ENCODE peak calls at places on chromosomes 16 and 17, in seven cellular contexts. One of them, this sample, is unnamed.

GRCh38 chr16:56355221-56355620 is 70.1 kb downstream of the AMFR start:
- DNase-seq in NCI-H2171 treated with DMSO at 0.1 percent for 48 hours: no peak
- DNase-seq in NCI-H345: no peak
- DNase-seq in stimulated activated CD4-positive, alpha-beta T cell treated with anti-CD3 and anti-CD28 coated beads, Interleukin-4, amount 100 ng/mL, for 48 hours: no peak
- DNase-seq in ureter: no peak
- DNase-seq in H9: no peak
- DNase-seq in esophagus squamous epithelium: no peak
- DNase-seq in this sample: no peak

GRCh38 chr17:81329927-81330883 is 35.1 kb upstream of the SLC38A10 start:
- DNase-seq in stimulated activated CD4-positive, alpha-beta T cell treated with anti-CD3 and anti-CD28 coated beads, Interleukin-4, amount 100 ng/mL, for 48 hours: no peak
- DNase-seq in ureter: no peak
- DNase-seq in NCI-H2171 treated with DMSO at 0.1 percent for 48 hours: no peak
- DNase-seq in NCI-H345: no peak
- DNase-seq in esophagus squamous epithelium: no peak
- DNase-seq in H9: peak
- DNase-seq in this sample: no peak

GRCh38 chr17:44308320-44308818 is at the start of gene RUNDC3A:
- DNase-seq in NCI-H345: peak
- DNase-seq in NCI-H2171 treated with DMSO at 0.1 percent for 48 hours: peak
- DNase-seq in H9: peak
- DNase-seq in ureter: peak
- DNase-seq in stimulated activated CD4-positive, alpha-beta T cell treated with anti-CD3 and anti-CD28 coated beads, Interleukin-4, amount 100 ng/mL, for 48 hours: peak
- DNase-seq in esophagus squamous epithelium: no peak
- DNase-seq in this sample: peak

GRCh38 chr16:82882982-82883863 is 256.5 kb downstream of the CDH13 start:
- DNase-seq in H9: no peak
- DNase-seq in stimulated activated CD4-positive, alpha-beta T cell treated with anti-CD3 and anti-CD28 coated beads, Interleukin-4, amount 100 ng/mL, for 48 hours: no peak
- DNase-seq in esophagus squamous epithelium: no peak
- DNase-seq in ureter: no peak
- DNase-seq in NCI-H2171 treated with DMSO at 0.1 percent for 48 hours: no peak
- DNase-seq in NCI-H345: no peak
- DNase-seq in this sample: peak

GRCh38 chr17:40903129-40903847 is 18.2 kb upstream of the KRT20 start:
- DNase-seq in NCI-H2171 treated with DMSO at 0.1 percent for 48 hours: no peak
- DNase-seq in esophagus squamous epithelium: no peak
- DNase-seq in stimulated activated CD4-positive, alpha-beta T cell treated with anti-CD3 and anti-CD28 coated beads, Interleukin-4, amount 100 ng/mL, for 48 hours: no peak
- DNase-seq in NCI-H345: peak
- DNase-seq in ureter: no peak
- DNase-seq in H9: no peak
- DNase-seq in this sample: peak

GRCh38 chr16:10033561-10033960 is 148.7 kb downstream of the GRIN2A start:
- DNase-seq in esophagus squamous epithelium: no peak
- DNase-seq in NCI-H345: no peak
- DNase-seq in H9: no peak
- DNase-seq in stimulated activated CD4-positive, alpha-beta T cell treated with anti-CD3 and anti-CD28 coated beads, Interleukin-4, amount 100 ng/mL, for 48 hours: no peak
- DNase-seq in ureter: no peak
- DNase-seq in NCI-H2171 treated with DMSO at 0.1 percent for 48 hours: no peak
- DNase-seq in this sample: no peak

GRCh38 chr17:39563476-39563875 is 44.2 kb downstream of the NEUROD2 start:
- DNase-seq in ureter: no peak
- DNase-seq in stimulated activated CD4-positive, alpha-beta T cell treated with anti-CD3 and anti-CD28 coated beads, Interleukin-4, amount 100 ng/mL, for 48 hours: no peak
- DNase-seq in esophagus squamous epithelium: no peak
- DNase-seq in NCI-H345: no peak
- DNase-seq in NCI-H2171 treated with DMSO at 0.1 percent for 48 hours: peak
- DNase-seq in H9: peak
- DNase-seq in this sample: no peak

GRCh38 chr17:50029185-50029584 is 26.7 kb upstream of the ITGA3 start:
- DNase-seq in ureter: no peak
- DNase-seq in NCI-H345: no peak
- DNase-seq in NCI-H2171 treated with DMSO at 0.1 percent for 48 hours: no peak
- DNase-seq in esophagus squamous epithelium: no peak
- DNase-seq in H9: no peak
- DNase-seq in stimulated activated CD4-positive, alpha-beta T cell treated with anti-CD3 and anti-CD28 coated beads, Interleukin-4, amount 100 ng/mL, for 48 hours: no peak
- DNase-seq in this sample: no peak

GRCh38 chr16:19284207-19284606 is 1.3 kb upstream of the CLEC19A start:
- DNase-seq in stimulated activated CD4-positive, alpha-beta T cell treated with anti-CD3 and anti-CD28 coated beads, Interleukin-4, amount 100 ng/mL, for 48 hours: no peak
- DNase-seq in esophagus squamous epithelium: no peak
- DNase-seq in H9: no peak
- DNase-seq in ureter: peak
- DNase-seq in NCI-H345: no peak
- DNase-seq in NCI-H2171 treated with DMSO at 0.1 percent for 48 hours: peak
- DNase-seq in this sample: peak

GRCh38 chr17:12721581-12721980 is 55.9 kb downstream of the MYOCD start:
- DNase-seq in esophagus squamous epithelium: no peak
- DNase-seq in NCI-H2171 treated with DMSO at 0.1 percent for 48 hours: no peak
- DNase-seq in ureter: no peak
- DNase-seq in stimulated activated CD4-positive, alpha-beta T cell treated with anti-CD3 and anti-CD28 coated beads, Interleukin-4, amount 100 ng/mL, for 48 hours: no peak
- DNase-seq in H9: no peak
- DNase-seq in NCI-H345: no peak
- DNase-seq in this sample: no peak

This sample was measured in NCI-H774.